ENCODE peak calls at places on chromosomes 6 and 20, in seven cellular contexts. One of them, this sample, is unnamed.

GRCh38 chr6:128567029-128567428 is 46.6 kb upstream of the PTPRK start:
- DNase-seq in PC-3: peak; percentile 82
- DNase-seq in astrocyte of the spinal cord: peak; percentile 7
- DNase-seq in cardiac fibroblast: peak; percentile 40
- DNase-seq in tibial nerve: no peak
- DNase-seq in GM10248: no peak
- DNase-seq in cardiac muscle cell: no peak
- DNase-seq in this sample: no peak

GRCh38 chr20:62352402-62353288 is 14.5 kb downstream of the LAMA5 start:
- DNase-seq in cardiac fibroblast: peak; percentile 20
- DNase-seq in GM10248: no peak
- DNase-seq in astrocyte of the spinal cord: peak; percentile 38
- DNase-seq in cardiac muscle cell: no peak
- DNase-seq in PC-3: peak; percentile 63
- DNase-seq in tibial nerve: no peak
- DNase-seq in this sample: no peak

GRCh38 chr6:110543106-110543505 is 66.7 kb upstream of the SLC22A16 start:
- DNase-seq in PC-3: peak; percentile 81
- DNase-seq in cardiac fibroblast: no peak
- DNase-seq in tibial nerve: no peak
- DNase-seq in cardiac muscle cell: no peak
- DNase-seq in GM10248: no peak
- DNase-seq in astrocyte of the spinal cord: no peak
- DNase-seq in this sample: no peak

GRCh38 chr6:128139519-128139918 is 238.7 kb upstream of the THEMIS start:
- DNase-seq in GM10248: no peak
- DNase-seq in cardiac fibroblast: peak; percentile 58
- DNase-seq in PC-3: peak; percentile 43
- DNase-seq in tibial nerve: no peak
- DNase-seq in cardiac muscle cell: peak; percentile 41
- DNase-seq in astrocyte of the spinal cord: peak; percentile 56
- DNase-seq in this sample: no peak

GRCh38 chr6:13465734-13466133 is 21.7 kb downstream of the GFOD1 start:
- DNase-seq in GM10248: no peak
- DNase-seq in cardiac fibroblast: no peak
- DNase-seq in tibial nerve: no peak
- DNase-seq in PC-3: no peak
- DNase-seq in cardiac muscle cell: no peak
- DNase-seq in astrocyte of the spinal cord: no peak
- DNase-seq in this sample: no peak

GRCh38 chr6:85715797-85716196 is 73.1 kb upstream of the SYNCRIP start:
- DNase-seq in cardiac muscle cell: no peak
- DNase-seq in tibial nerve: no peak
- DNase-seq in PC-3: no peak
- DNase-seq in astrocyte of the spinal cord: no peak
- DNase-seq in cardiac fibroblast: no peak
- DNase-seq in GM10248: no peak
- DNase-seq in this sample: no peak

GRCh38 chr20:49913399-49914047 is 1.8 kb downstream of the SPATA2 start:
- DNase-seq in cardiac muscle cell: peak; percentile 31
- DNase-seq in cardiac fibroblast: no peak
- DNase-seq in PC-3: no peak
- DNase-seq in astrocyte of the spinal cord: no peak
- DNase-seq in GM10248: no peak
- DNase-seq in tibial nerve: no peak
- DNase-seq in this sample: no peak

GRCh38 chr6:156651438-156651837 is 125.7 kb upstream of the ARID1B start:
- DNase-seq in PC-3: no peak
- DNase-seq in cardiac muscle cell: no peak
- DNase-seq in cardiac fibroblast: no peak
- DNase-seq in astrocyte of the spinal cord: no peak
- DNase-seq in GM10248: peak; percentile 4
- DNase-seq in tibial nerve: no peak
- DNase-seq in this sample: no peak

GRCh38 chr6:15739867-15740266 is 77.0 kb upstream of the DTNBP1 start:
- DNase-seq in cardiac fibroblast: no peak
- DNase-seq in cardiac muscle cell: no peak
- DNase-seq in PC-3: no peak
- DNase-seq in tibial nerve: no peak
- DNase-seq in astrocyte of the spinal cord: no peak
- DNase-seq in GM10248: no peak
- DNase-seq in this sample: no peak

GRCh38 chr6:50467931-50468330 is 245.4 kb upstream of the TFAP2D start:
- DNase-seq in cardiac fibroblast: no peak
- DNase-seq in PC-3: no peak
- DNase-seq in tibial nerve: no peak
- DNase-seq in cardiac muscle cell: no peak
- DNase-seq in astrocyte of the spinal cord: no peak
- DNase-seq in GM10248: no peak
- DNase-seq in this sample: no peak

GRCh38 chr6:79277109-79277508 is 42.6 kb upstream of the HMGN3 start:
- DNase-seq in PC-3: peak; percentile 50
- DNase-seq in tibial nerve: no peak
- DNase-seq in cardiac fibroblast: peak; percentile 40
- DNase-seq in cardiac muscle cell: peak; percentile 56
- DNase-seq in astrocyte of the spinal cord: peak; percentile 40
- DNase-seq in GM10248: no peak
- DNase-seq in this sample: no peak

GRCh38 chr20:6993526-6993925 is 226.0 kb downstream of the BMP2 start:
- DNase-seq in GM10248: no peak
- DNase-seq in PC-3: no peak
- DNase-seq in astrocyte of the spinal cord: no peak
- DNase-seq in cardiac fibroblast: peak; percentile 6
- DNase-seq in tibial nerve: no peak
- DNase-seq in cardiac muscle cell: no peak
- DNase-seq in this sample: no peak

GRCh38 chr6:17381429-17382147 is 11.8 kb upstream of the CAP2 start:
- DNase-seq in cardiac muscle cell: peak; percentile 85
- DNase-seq in PC-3: no peak
- DNase-seq in GM10248: no peak
- DNase-seq in tibial nerve: no peak
- DNase-seq in astrocyte of the spinal cord: peak; percentile 71
- DNase-seq in cardiac fibroblast: peak; percentile 57
- DNase-seq in this sample: no peak

GRCh38 chr20:31857861-31858835 is 12.2 kb downstream of the DUSP15 start:
- DNase-seq in cardiac fibroblast: no peak
- DNase-seq in GM10248: peak; percentile 78
- DNase-seq in PC-3: no peak
- DNase-seq in tibial nerve: no peak
- DNase-seq in astrocyte of the spinal cord: no peak
- DNase-seq in cardiac muscle cell: no peak
- DNase-seq in this sample: no peak
- TF ChIP-seq CTCF in cardiac fibroblast: no peak
- TF ChIP-seq CTCF in GM10248: no peak
- TF ChIP-seq CTCF in PC-3: no peak
- TF ChIP-seq CTCF in tibial nerve: no peak
- TF ChIP-seq CTCF in astrocyte of the spinal cord: no peak
- TF ChIP-seq CTCF in cardiac muscle cell: no peak
- TF ChIP-seq CTCF in this sample: no peak

DNA sequence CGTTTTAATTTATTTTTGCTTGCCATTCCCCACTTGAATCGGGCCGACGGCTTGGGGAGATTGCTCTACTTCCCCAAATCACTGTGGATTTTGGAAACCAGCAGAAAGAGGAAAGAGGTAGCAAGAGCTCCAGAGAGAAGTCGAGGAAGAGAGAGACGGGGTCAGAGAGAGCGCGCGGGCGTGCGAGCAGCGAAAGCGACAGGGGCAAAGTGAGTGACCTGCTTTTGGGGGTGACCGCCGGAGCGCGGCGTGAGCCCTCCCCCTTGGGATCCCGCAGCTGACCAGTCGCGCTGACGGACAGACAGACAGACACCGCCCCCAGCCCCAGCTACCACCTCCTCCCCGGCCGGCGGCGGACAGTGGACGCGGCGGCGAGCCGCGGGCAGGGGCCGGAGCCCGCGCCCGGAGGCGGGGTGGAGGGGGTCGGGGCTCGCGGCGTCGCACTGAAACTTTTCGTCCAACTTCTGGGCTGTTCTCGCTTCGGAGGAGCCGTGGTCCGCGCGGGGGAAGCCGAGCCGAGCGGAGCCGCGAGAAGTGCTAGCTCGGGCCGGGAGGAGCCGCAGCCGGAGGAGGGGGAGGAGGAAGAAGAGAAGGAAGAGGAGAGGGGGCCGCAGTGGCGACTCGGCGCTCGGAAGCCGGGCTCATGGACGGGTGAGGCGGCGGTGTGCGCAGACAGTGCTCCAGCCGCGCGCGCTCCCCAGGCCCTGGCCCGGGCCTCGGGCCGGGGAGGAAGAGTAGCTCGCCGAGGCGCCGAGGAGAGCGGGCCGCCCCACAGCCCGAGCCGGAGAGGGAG is 602 bp downstream of the VEGFA start:
- DNase-seq in cardiac muscle cell: peak; percentile 70
- DNase-seq in GM10248: peak; percentile 65
- DNase-seq in astrocyte of the spinal cord: peak; percentile 63
- DNase-seq in cardiac fibroblast: peak; percentile 66
- DNase-seq in tibial nerve: peak; percentile 31
- DNase-seq in PC-3: peak; percentile 43
- DNase-seq in this sample: peak; percentile 28
- TF ChIP-seq CTCF in cardiac muscle cell: no peak
- TF ChIP-seq CTCF in GM10248: no peak
- TF ChIP-seq CTCF in astrocyte of the spinal cord: no peak
- TF ChIP-seq CTCF in cardiac fibroblast: no peak
- TF ChIP-seq CTCF in tibial nerve: no peak
- TF ChIP-seq CTCF in PC-3: no peak
- TF ChIP-seq CTCF in this sample: no peak

DNA sequence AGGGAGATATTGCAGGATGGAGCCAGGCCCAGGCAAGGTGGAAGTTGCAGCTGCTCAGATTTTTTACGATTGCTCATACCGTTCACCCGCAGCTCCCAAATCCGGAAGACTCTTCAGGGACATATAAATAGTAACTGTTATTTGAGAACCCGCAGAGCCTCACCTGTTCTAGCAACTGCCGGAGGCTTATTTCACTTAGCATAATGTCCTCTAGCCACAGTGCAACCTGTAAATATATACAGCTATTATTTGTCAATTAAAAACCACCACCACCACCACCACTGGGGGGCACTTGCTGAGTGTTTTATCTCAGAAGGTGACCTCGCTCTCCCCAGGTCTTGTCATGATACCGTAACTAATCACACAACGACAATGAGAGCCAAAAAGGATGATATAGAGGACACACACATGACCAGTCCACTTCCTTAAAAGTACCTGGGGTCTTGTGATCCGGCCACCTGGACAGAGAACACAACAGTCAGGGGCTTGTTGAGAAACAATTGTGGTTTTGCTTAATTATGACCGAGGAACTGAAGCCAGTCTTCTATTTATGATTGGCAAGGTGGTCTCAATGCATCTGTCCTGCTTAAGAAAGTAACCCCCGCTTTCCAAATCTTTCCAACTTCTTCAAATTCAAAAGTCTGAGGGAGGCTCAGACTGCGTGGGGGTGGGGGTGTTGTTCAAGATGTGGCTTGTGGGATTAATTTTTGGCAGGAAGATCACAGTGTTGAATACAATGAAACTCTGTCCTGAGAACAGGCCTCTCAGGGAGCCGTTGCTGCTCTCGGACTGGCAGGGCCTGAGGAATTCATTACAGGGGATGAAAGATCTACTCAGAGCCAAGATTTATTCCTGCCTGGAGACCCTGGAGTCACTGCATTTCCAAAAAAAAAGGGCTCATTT is 107.7 kb upstream of the PRND start:
- DNase-seq in GM10248: peak; percentile 42
- DNase-seq in PC-3: peak; percentile 79
- DNase-seq in cardiac muscle cell: peak; percentile 91
- DNase-seq in tibial nerve: peak; percentile 52
- DNase-seq in astrocyte of the spinal cord: peak; percentile 73
- DNase-seq in cardiac fibroblast: peak; percentile 61
- DNase-seq in this sample: no peak
- TF ChIP-seq CTCF in GM10248: peak; percentile 42
- TF ChIP-seq CTCF in PC-3: peak; percentile 83
- TF ChIP-seq CTCF in cardiac muscle cell: peak; percentile 55
- TF ChIP-seq CTCF in tibial nerve: peak; percentile 30
- TF ChIP-seq CTCF in astrocyte of the spinal cord: peak; percentile 30
- TF ChIP-seq CTCF in cardiac fibroblast: peak; percentile 43
- TF ChIP-seq CTCF in this sample: no peak

GRCh38 chr6:90497411-90497810 is 89.5 kb downstream of the MAP3K7 start:
- DNase-seq in astrocyte of the spinal cord: no peak
- DNase-seq in GM10248: no peak
- DNase-seq in cardiac muscle cell: no peak
- DNase-seq in PC-3: peak; percentile 5
- DNase-seq in tibial nerve: no peak
- DNase-seq in cardiac fibroblast: no peak
- DNase-seq in this sample: no peak
- TF ChIP-seq CTCF in astrocyte of the spinal cord: no peak
- TF ChIP-seq CTCF in GM10248: no peak
- TF ChIP-seq CTCF in cardiac muscle cell: no peak
- TF ChIP-seq CTCF in PC-3: peak; percentile 19
- TF ChIP-seq CTCF in tibial nerve: no peak
- TF ChIP-seq CTCF in cardiac fibroblast: peak; percentile 4
- TF ChIP-seq CTCF in this sample: no peak

GRCh38 chr20:40970218-40970617 is 58.4 kb upstream of the TOP1 start:
- DNase-seq in PC-3: peak; percentile 36
- DNase-seq in cardiac muscle cell: no peak
- DNase-seq in cardiac fibroblast: peak; percentile 10
- DNase-seq in tibial nerve: no peak
- DNase-seq in astrocyte of the spinal cord: no peak
- DNase-seq in GM10248: no peak
- DNase-seq in this sample: no peak
- TF ChIP-seq CTCF in PC-3: peak; percentile 50
- TF ChIP-seq CTCF in cardiac muscle cell: peak; percentile 16
- TF ChIP-seq CTCF in cardiac fibroblast: peak; percentile 25
- TF ChIP-seq CTCF in tibial nerve: no peak
- TF ChIP-seq CTCF in astrocyte of the spinal cord: no peak
- TF ChIP-seq CTCF in GM10248: peak; percentile 23
- TF ChIP-seq CTCF in this sample: no peak